ENCODE peak calls at places on chromosomes 12 and 14, in nine cellular contexts. H is body of pancreas, I is uterus, A is heart left ventricle, V is HL-60, E is brain microvascular endothelial cell, Y is gastrocnemius medialis, M is neural progenitor cell, S is AG04450. L is an unnamed sample.

GRCh38 chr14:76083796-76084195 is 67.9 kb upstream of the GPATCH2L start:
- DNase-seq in H (no peak), I (no peak), A (no peak), V (no peak), E (no peak), Y (no peak), M (peak), S (no peak), L (no peak)

GRCh38 chr12:124551268-124552144 is 15.9 kb downstream of the NCOR2 start:
- DNase-seq in H (no peak), I (no peak), A (peak), V (no peak), E (no peak), Y (peak), M (peak), S (no peak), L (no peak)

GRCh38 chr14:74647834-74648361 is 35.9 kb upstream of the LTBP2 start:
- DNase-seq in H (peak), I (no peak), A (no peak), V (no peak), E (no peak), Y (no peak), M (no peak), S (no peak), L (no peak)

GRCh38 chr12:28610401-28611114 is 420.3 kb downstream of the CCDC91 start:
- DNase-seq in H (no peak), I (no peak), A (no peak), V (no peak), E (peak), Y (no peak), M (no peak), S (no peak), L (no peak)

GRCh38 chr12:89080797-89081470 is 271.4 kb downstream of the DUSP6 start:
- DNase-seq in H (no peak), I (no peak), A (no peak), V (no peak), E (no peak), Y (no peak), M (no peak), S (no peak), L (no peak)

GRCh38 chr14:101865288-101865687 is 99.1 kb upstream of the DYNC1H1 start:
- DNase-seq in H (no peak), I (no peak), A (no peak), V (no peak), E (no peak), Y (no peak), M (no peak), S (no peak), L (no peak)

GRCh38 chr14:100531152-100531551 is 56.1 kb downstream of the BEGAIN start:
- DNase-seq in H (no peak), I (no peak), A (no peak), V (no peak), E (no peak), Y (no peak), M (no peak), S (no peak), L (no peak)

GRCh38 chr12:121797937-121798801 is 4.7 kb upstream of the RHOF start:
- DNase-seq in H (peak), I (peak), A (peak), V (no peak), E (no peak), Y (peak), M (peak), S (no peak), L (no peak)

GRCh38 chr12:87120440-87120839 is 864.2 kb upstream of the MGAT4C start:
- DNase-seq in H (no peak), I (no peak), A (no peak), V (no peak), E (no peak), Y (no peak), M (no peak), S (no peak), L (no peak)

GRCh38 chr14:53001787-53002378 is 51.0 kb upstream of the FERMT2 start:
- DNase-seq in H (no peak), I (no peak), A (peak), V (no peak), E (no peak), Y (peak), M (no peak), S (no peak), L (no peak)

GRCh38 chr14:99035712-99036593 is 236.0 kb downstream of the BCL11B start:
- DNase-seq in H (peak), I (peak), A (peak), V (peak), E (peak), Y (peak), M (peak), S (peak), L (peak)

GRCh38 chr14:67962215-67962644 is 142.7 kb downstream of the RAD51B start:
- DNase-seq in H (peak), I (no peak), A (no peak), V (no peak), E (no peak), Y (no peak), M (no peak), S (no peak), L (no peak)

GRCh38 chr12:22121224-22121623 is 75.2 kb downstream of the CMAS start:
- DNase-seq in H (no peak), I (no peak), A (no peak), V (no peak), E (no peak), Y (no peak), M (peak), S (no peak), L (no peak)

GRCh38 chr12:12899530-12900380 is 8.4 kb downstream of the GPRC5A start:
- DNase-seq in H (no peak), I (peak), A (no peak), V (no peak), E (peak), Y (peak), M (no peak), S (peak), L (peak)
- H3K27ac ChIP-seq in H (no peak), I (peak), A (peak), V (no peak), E (peak), Y (no peak), M (no peak), S (peak), L (peak)

DNA sequence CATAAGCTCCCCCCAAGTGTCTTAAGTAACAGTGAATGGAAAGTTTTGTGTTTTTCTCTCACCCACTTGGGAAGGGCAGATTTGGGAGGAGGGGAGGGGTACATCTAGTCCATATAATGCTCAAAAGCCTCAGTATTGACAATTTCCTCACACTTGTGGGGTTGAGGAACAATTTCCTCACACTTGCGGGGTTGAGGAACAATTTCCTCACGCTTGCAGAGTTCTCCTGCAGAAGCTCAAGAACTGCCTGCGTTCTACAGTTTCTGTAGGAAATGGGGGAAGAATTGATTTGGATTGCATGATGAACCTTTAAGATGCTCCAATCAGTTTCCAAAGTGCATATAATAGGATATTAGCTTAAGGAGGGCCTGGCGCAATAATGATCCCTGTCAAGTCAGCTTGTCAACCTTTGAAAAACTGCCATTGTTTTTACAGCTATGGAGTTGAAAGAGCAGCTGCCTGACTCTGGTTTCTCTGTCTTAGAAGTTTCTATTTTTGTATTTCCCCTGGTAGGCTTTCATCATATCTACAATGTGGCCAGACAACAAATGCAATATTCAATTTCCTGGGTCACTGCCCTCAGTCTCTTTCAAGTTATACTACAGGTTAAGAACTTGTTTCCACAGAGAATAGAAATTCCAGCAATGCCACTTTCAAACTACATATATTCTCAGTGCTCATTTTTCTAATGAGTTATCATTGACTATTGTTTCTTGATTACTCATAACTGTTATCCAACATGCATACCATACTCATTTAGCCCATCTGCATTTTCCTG is 66.5 kb downstream of the PLEKHG7 start:
- DNase-seq in H (no peak), I (no peak), A (no peak), V (peak), E (no peak), Y (peak), M (no peak), S (no peak), L (no peak)
- H3K27ac ChIP-seq in H (no peak), I (no peak), A (peak), V (peak), E (no peak), Y (peak), M (no peak), S (no peak), L (peak)

DNA sequence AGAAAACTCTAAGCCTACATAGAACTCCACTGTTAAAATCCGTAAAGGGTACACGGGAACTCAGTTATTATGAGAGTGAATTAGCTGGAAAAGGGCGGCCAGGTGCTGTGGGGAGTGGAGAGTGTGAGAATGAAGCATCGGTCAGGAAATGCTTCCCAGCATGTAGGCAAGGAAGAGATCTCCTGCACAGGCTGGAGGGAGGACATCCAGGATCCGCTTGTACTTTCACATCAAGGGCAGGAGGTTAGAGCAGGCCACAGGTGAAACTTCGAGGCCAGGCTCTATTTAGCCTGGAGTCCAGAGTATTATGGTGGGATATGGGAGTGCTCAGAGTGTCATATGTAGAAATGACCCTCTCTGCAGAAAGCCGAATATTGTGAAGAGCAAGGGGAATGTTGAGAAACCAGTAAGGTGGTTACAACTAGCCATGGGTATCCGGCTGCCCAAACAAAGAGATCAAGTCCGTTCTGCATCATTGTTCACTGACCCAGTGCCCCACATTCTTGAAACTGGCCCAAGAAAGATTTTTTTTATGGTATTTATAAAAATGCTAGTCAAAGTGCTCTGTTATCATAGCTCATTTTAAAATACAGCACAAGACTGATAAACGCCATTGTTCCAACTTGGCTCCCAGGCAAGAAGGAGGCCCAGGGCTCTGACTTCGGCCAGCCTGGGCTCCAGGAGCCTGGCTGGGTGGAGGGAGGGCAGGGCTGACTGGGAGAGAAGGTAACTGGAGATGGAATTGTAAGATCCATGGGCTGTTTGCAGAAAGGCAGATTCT is 79.4 kb upstream of the HIF1A start:
- DNase-seq in H (no peak), I (no peak), A (no peak), V (no peak), E (no peak), Y (no peak), M (no peak), S (no peak), L (no peak)
- H3K27ac ChIP-seq in H (no peak), I (peak), A (no peak), V (no peak), E (peak), Y (no peak), M (no peak), S (peak), L (no peak)

DNA sequence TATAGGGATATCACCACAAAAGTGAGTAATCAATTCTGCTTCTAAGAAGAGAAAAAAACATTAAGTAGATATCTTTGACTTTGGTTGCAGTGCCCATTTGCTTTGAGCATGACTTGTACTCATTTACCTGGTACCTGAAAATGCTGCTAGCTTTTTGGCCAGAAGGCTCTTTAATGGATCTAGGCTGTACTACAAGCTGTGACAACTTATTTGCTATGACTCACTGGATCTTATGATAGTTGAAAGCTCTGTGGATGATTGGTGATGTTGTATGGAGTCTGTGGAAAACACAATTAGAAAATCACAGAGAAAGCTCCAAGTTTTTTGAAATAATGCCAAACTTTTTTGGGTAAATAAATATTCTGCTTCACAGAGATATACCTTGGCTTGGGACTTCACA is 960.9 kb upstream of the FBXO33 start:
- DNase-seq in H (no peak), I (no peak), A (no peak), V (no peak), E (no peak), Y (no peak), M (no peak), S (no peak), L (no peak)
- H3K27ac ChIP-seq in H (no peak), I (no peak), A (no peak), V (no peak), E (no peak), Y (no peak), M (no peak), S (no peak), L (no peak)

GRCh38 chr12:104050436-104050835 is 449 bp upstream of the GLT8D2 start:
- DNase-seq in H (no peak), I (no peak), A (no peak), V (no peak), E (no peak), Y (no peak), M (no peak), S (no peak), L (no peak)

GRCh38 chr12:104049278-104050257 is at the start of gene GLT8D2:
- DNase-seq in H (peak), I (peak), A (peak), V (no peak), E (peak), Y (no peak), M (peak), S (peak), L (no peak)

GRCh38 chr12:104044158-104044557 is 5.8 kb downstream of the GLT8D2 start:
- DNase-seq in H (no peak), I (no peak), A (no peak), V (no peak), E (no peak), Y (no peak), M (no peak), S (no peak), L (no peak)

GRCh38 chr12:104046306-104046705 is 3.7 kb downstream of the GLT8D2 start:
- DNase-seq in H (no peak), I (no peak), A (no peak), V (no peak), E (no peak), Y (no peak), M (no peak), S (no peak), L (no peak)

GRCh38 chr12:104048162-104048561 is 1.8 kb downstream of the GLT8D2 start:
- DNase-seq in H (no peak), I (no peak), A (no peak), V (no peak), E (no peak), Y (no peak), M (no peak), S (no peak), L (no peak)
- H3K27ac ChIP-seq in H (no peak), I (peak), A (no peak), V (no peak), E (no peak), Y (no peak), M (no peak), S (peak), L (no peak)

GRCh38 chr12:108828774-108829173 is 28.6 kb downstream of the SSH1 start:
- DNase-seq in H (no peak), I (no peak), A (no peak), V (no peak), E (peak), Y (peak), M (no peak), S (no peak), L (no peak)
- H3K27ac ChIP-seq in H (no peak), I (peak), A (peak), V (no peak), E (peak), Y (peak), M (no peak), S (peak), L (peak)

DNA sequence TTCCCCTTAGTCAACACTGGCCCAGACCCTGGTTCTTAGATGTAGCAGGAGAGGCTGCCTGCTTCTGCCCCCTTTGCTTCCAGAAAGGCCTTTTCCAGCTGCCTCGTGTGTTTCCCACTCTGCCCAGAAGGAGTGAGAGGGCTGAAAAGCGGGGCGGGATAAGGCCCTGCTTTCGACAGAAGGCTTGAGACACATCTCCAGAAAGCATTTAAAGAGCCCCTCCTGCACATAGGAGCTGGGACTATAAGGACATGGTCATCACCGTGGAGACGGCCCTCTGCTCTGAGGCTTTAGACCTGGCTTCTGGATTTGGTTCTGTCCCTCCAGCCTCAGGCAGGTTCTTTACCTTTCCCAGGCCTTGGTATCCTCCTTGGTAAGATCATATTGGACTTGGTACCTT is 11.9 kb downstream of the CALM1 start:
- DNase-seq in H (no peak), I (no peak), A (no peak), V (no peak), E (peak), Y (no peak), M (no peak), S (no peak), L (no peak)
- H3K27ac ChIP-seq in H (no peak), I (peak), A (peak), V (no peak), E (peak), Y (peak), M (no peak), S (peak), L (peak)